ENCODE peak calls at places on chromosome 14, in eight cellular contexts. One of them, this sample, is unnamed. For H3K9me3, the result is how much of the 10 kb centered on the place peaks cover.

GRCh38 chr14:63499701-63500250 is 43.4 kb downstream of the PPP2R5E start:
- DNase-seq in astrocyte: peak
- DNase-seq in MM.1S: no peak
- DNase-seq in A549: no peak
- DNase-seq in PC-3: peak
- DNase-seq in K562: no peak
- DNase-seq in H1: no peak
- DNase-seq in endothelial cell of umbilical vein: no peak
- DNase-seq in this sample: no peak

GRCh38 chr14:68293404-68293803 is 473.8 kb downstream of the RAD51B start:
- DNase-seq in astrocyte: no peak
- DNase-seq in MM.1S: no peak
- DNase-seq in A549: no peak
- DNase-seq in PC-3: no peak
- DNase-seq in K562: no peak
- DNase-seq in H1: no peak
- DNase-seq in endothelial cell of umbilical vein: peak
- DNase-seq in this sample: no peak

GRCh38 chr14:71532790-71533189 is 399.4 kb upstream of the RGS6 start:
- DNase-seq in astrocyte: no peak
- DNase-seq in MM.1S: no peak
- DNase-seq in A549: no peak
- DNase-seq in PC-3: no peak
- DNase-seq in K562: no peak
- DNase-seq in H1: no peak
- DNase-seq in endothelial cell of umbilical vein: no peak
- DNase-seq in this sample: no peak

GRCh38 chr14:68247867-68248266 is 428.3 kb downstream of the RAD51B start:
- DNase-seq in astrocyte: no peak
- DNase-seq in MM.1S: no peak
- DNase-seq in A549: no peak
- DNase-seq in PC-3: no peak
- DNase-seq in K562: no peak
- DNase-seq in H1: no peak
- DNase-seq in endothelial cell of umbilical vein: no peak
- DNase-seq in this sample: no peak

GRCh38 chr14:52059614-52060013 is 9.2 kb downstream of the NID2 start:
- DNase-seq in astrocyte: peak
- DNase-seq in MM.1S: no peak
- DNase-seq in A549: no peak
- DNase-seq in PC-3: no peak
- DNase-seq in K562: no peak
- DNase-seq in H1: no peak
- DNase-seq in endothelial cell of umbilical vein: no peak
- DNase-seq in this sample: peak

GRCh38 chr14:24634158-24634557 is at the start of gene GZMB:
- DNase-seq in astrocyte: no peak
- DNase-seq in MM.1S: no peak
- DNase-seq in A549: no peak
- DNase-seq in PC-3: no peak
- DNase-seq in K562: no peak
- DNase-seq in H1: no peak
- DNase-seq in endothelial cell of umbilical vein: no peak
- DNase-seq in this sample: no peak

GRCh38 chr14:31858868-31859267 is 218.2 kb upstream of the ARHGAP5 start:
- DNase-seq in astrocyte: no peak
- DNase-seq in MM.1S: no peak
- DNase-seq in A549: no peak
- DNase-seq in PC-3: peak
- DNase-seq in K562: no peak
- DNase-seq in H1: no peak
- DNase-seq in endothelial cell of umbilical vein: no peak
- DNase-seq in this sample: no peak

GRCh38 chr14:33617154-33617553 is 333.7 kb downstream of the EGLN3 start:
- DNase-seq in astrocyte: peak
- DNase-seq in MM.1S: no peak
- DNase-seq in A549: no peak
- DNase-seq in PC-3: peak
- DNase-seq in K562: no peak
- DNase-seq in H1: no peak
- DNase-seq in endothelial cell of umbilical vein: no peak
- DNase-seq in this sample: no peak

GRCh38 chr14:50047274-50047676 is 69.1 kb downstream of the VCPKMT start:
- DNase-seq in astrocyte: no peak
- DNase-seq in MM.1S: no peak
- DNase-seq in A549: no peak
- DNase-seq in PC-3: peak
- DNase-seq in K562: no peak
- DNase-seq in H1: no peak
- DNase-seq in endothelial cell of umbilical vein: peak
- DNase-seq in this sample: no peak

GRCh38 chr14:98167702-98168101 is 1104.3 kb downstream of the BCL11B start:
- DNase-seq in astrocyte: no peak
- DNase-seq in MM.1S: peak
- DNase-seq in A549: no peak
- DNase-seq in PC-3: no peak
- DNase-seq in K562: no peak
- DNase-seq in H1: no peak
- DNase-seq in endothelial cell of umbilical vein: no peak
- DNase-seq in this sample: no peak

GRCh38 chr14:50714452-50715073 is 46.5 kb upstream of the SAV1 start:
- DNase-seq in astrocyte: peak
- DNase-seq in MM.1S: peak
- DNase-seq in A549: no peak
- DNase-seq in PC-3: peak
- DNase-seq in K562: peak
- DNase-seq in H1: no peak
- DNase-seq in endothelial cell of umbilical vein: peak
- DNase-seq in this sample: no peak

GRCh38 chr14:95609398-95609990 is 74.6 kb downstream of the GLRX5 start:
- DNase-seq in astrocyte: no peak
- DNase-seq in MM.1S: peak
- DNase-seq in A549: no peak
- DNase-seq in PC-3: peak
- DNase-seq in K562: peak
- DNase-seq in H1: peak
- DNase-seq in endothelial cell of umbilical vein: peak
- DNase-seq in this sample: peak

GRCh38 chr14:101350021-101350420 is 211.3 kb upstream of the DIO3 start:
- DNase-seq in astrocyte: no peak
- DNase-seq in MM.1S: no peak
- DNase-seq in A549: no peak
- DNase-seq in PC-3: no peak
- DNase-seq in K562: no peak
- DNase-seq in H1: no peak
- DNase-seq in endothelial cell of umbilical vein: no peak
- DNase-seq in this sample: no peak

GRCh38 chr14:58796636-58797429 is 159.1 kb downstream of the DACT1 start:
- DNase-seq in astrocyte: no peak
- DNase-seq in MM.1S: peak
- DNase-seq in A549: no peak
- DNase-seq in PC-3: peak
- DNase-seq in K562: no peak
- DNase-seq in H1: no peak
- DNase-seq in endothelial cell of umbilical vein: no peak
- DNase-seq in this sample: no peak

GRCh38 chr14:54086780-54087179 is 130.2 kb upstream of the BMP4 start:
- DNase-seq in astrocyte: peak
- DNase-seq in MM.1S: no peak
- DNase-seq in A549: no peak
- DNase-seq in PC-3: no peak
- DNase-seq in K562: no peak
- DNase-seq in H1: no peak
- DNase-seq in endothelial cell of umbilical vein: no peak
- DNase-seq in this sample: no peak

GRCh38 chr14:102362084-102362483 is 606 bp downstream of the CINP start:
- DNase-seq in astrocyte: peak
- DNase-seq in MM.1S: no peak
- DNase-seq in A549: peak
- DNase-seq in PC-3: peak
- DNase-seq in K562: no peak
- DNase-seq in H1: no peak
- DNase-seq in endothelial cell of umbilical vein: no peak
- DNase-seq in this sample: peak

GRCh38 chr14:70754989-70755388 is 54.3 kb downstream of the MAP3K9 start:
- DNase-seq in astrocyte: peak
- DNase-seq in MM.1S: no peak
- DNase-seq in A549: no peak
- DNase-seq in PC-3: peak
- DNase-seq in K562: no peak
- DNase-seq in H1: no peak
- DNase-seq in endothelial cell of umbilical vein: no peak
- DNase-seq in this sample: no peak

GRCh38 chr14:93337143-93337753 is 4.4 kb upstream of the BTBD7 start:
- DNase-seq in astrocyte: no peak
- DNase-seq in MM.1S: peak
- DNase-seq in A549: no peak
- DNase-seq in PC-3: no peak
- DNase-seq in K562: no peak
- DNase-seq in H1: no peak
- DNase-seq in endothelial cell of umbilical vein: no peak
- DNase-seq in this sample: no peak

GRCh38 chr14:104321151-104322130 is 183.1 kb downstream of the KIF26A start:
- DNase-seq in astrocyte: no peak
- DNase-seq in MM.1S: no peak
- DNase-seq in A549: no peak
- DNase-seq in PC-3: no peak
- DNase-seq in K562: no peak
- DNase-seq in H1: peak
- DNase-seq in endothelial cell of umbilical vein: no peak
- DNase-seq in this sample: peak

GRCh38 chr14:104319489-104320241 is 181.3 kb downstream of the KIF26A start:
- DNase-seq in astrocyte: no peak
- DNase-seq in MM.1S: no peak
- DNase-seq in A549: no peak
- DNase-seq in PC-3: no peak
- DNase-seq in K562: no peak
- DNase-seq in H1: peak
- DNase-seq in endothelial cell of umbilical vein: no peak
- DNase-seq in this sample: peak

GRCh38 chr14:104320611-104321086 is 182.3 kb downstream of the KIF26A start:
- DNase-seq in astrocyte: no peak
- DNase-seq in MM.1S: no peak
- DNase-seq in A549: no peak
- DNase-seq in PC-3: no peak
- DNase-seq in K562: no peak
- DNase-seq in H1: peak
- DNase-seq in endothelial cell of umbilical vein: no peak
- DNase-seq in this sample: peak

GRCh38 chr14:104323551-104324175 is 185.3 kb downstream of the KIF26A start:
- DNase-seq in astrocyte: no peak
- DNase-seq in MM.1S: no peak
- DNase-seq in A549: no peak
- DNase-seq in PC-3: no peak
- DNase-seq in K562: no peak
- DNase-seq in H1: no peak
- DNase-seq in endothelial cell of umbilical vein: no peak
- DNase-seq in this sample: peak

DNA sequence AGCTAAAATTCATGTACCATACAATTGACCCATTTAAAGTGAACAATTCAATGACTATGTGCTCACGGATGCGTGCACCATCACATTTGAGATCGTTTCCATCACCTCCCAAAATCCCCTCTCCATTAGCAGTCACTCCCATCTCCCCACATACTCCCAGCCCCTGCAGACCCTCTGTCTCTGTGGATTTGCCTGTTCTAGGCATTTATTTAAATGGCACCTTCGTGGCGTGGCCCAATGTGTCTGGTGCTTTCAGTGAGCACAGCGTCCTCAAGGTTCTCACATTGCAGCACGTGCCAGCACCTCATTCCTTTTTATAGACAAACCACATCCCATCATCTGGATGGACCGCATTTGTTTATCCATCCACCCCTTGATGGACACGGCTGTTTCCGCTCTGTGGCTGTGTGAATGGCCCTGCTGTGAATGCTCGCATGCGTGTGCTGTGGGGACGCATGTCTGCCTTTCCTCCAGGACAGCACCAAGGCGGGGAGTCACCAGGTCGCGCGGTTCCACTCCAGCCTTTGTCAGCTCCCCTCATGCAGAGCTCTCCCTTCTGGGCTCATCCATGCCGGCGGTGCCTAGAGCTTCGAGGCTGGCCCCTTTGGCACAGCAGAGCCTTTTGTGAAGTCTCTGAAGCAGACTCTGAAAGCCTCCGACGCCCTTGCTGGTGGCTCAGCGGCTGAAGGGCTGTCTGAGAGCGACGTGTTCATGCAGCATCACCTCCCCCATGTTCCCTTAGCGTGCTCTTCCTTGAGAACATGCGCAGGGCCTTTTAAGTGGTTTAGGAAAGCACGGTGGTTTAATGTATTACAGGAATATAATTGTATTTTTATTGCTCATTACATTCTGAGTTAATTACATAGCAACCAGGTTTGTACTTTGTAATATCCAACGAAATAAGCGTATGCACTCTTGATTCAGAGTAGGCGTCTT is 184.4 kb downstream of the KIF26A start:
- DNase-seq in astrocyte: no peak
- DNase-seq in MM.1S: no peak
- DNase-seq in A549: no peak
- DNase-seq in PC-3: no peak
- DNase-seq in K562: no peak
- DNase-seq in H1: no peak
- DNase-seq in endothelial cell of umbilical vein: no peak
- DNase-seq in this sample: peak
- H3K9me3 ChIP-seq in astrocyte: under half
- H3K9me3 ChIP-seq in MM.1S: under half
- H3K9me3 ChIP-seq in A549: under half
- H3K9me3 ChIP-seq in PC-3: under half
- H3K9me3 ChIP-seq in K562: under half
- H3K9me3 ChIP-seq in H1: under half
- H3K9me3 ChIP-seq in endothelial cell of umbilical vein: under half
- H3K9me3 ChIP-seq in this sample: under half

GRCh38 chr14:88552859-88553258 is 1.9 kb downstream of the PTPN21 start:
- DNase-seq in astrocyte: no peak
- DNase-seq in MM.1S: no peak
- DNase-seq in A549: no peak
- DNase-seq in PC-3: no peak
- DNase-seq in K562: no peak
- DNase-seq in H1: no peak
- DNase-seq in endothelial cell of umbilical vein: no peak
- DNase-seq in this sample: no peak
- H3K4me2 ChIP-seq in astrocyte: peak
- H3K4me2 ChIP-seq in MM.1S: no peak
- H3K4me2 ChIP-seq in A549: peak
- H3K4me2 ChIP-seq in PC-3: peak
- H3K4me2 ChIP-seq in K562: no peak
- H3K4me2 ChIP-seq in H1: peak
- H3K4me2 ChIP-seq in endothelial cell of umbilical vein: peak
- H3K4me2 ChIP-seq in this sample: peak

GRCh38 chr14:105836730-105837129 is 310.3 kb downstream of the TMEM121 start:
- DNase-seq in astrocyte: no peak
- DNase-seq in MM.1S: no peak
- DNase-seq in A549: no peak
- DNase-seq in PC-3: no peak
- DNase-seq in K562: no peak
- DNase-seq in H1: no peak
- DNase-seq in endothelial cell of umbilical vein: no peak
- DNase-seq in this sample: no peak
- H3K9me3 ChIP-seq in astrocyte: under half
- H3K9me3 ChIP-seq in MM.1S: under half
- H3K9me3 ChIP-seq in A549: under half
- H3K9me3 ChIP-seq in PC-3: under half
- H3K9me3 ChIP-seq in K562: under half
- H3K9me3 ChIP-seq in H1: half or more
- H3K9me3 ChIP-seq in endothelial cell of umbilical vein: under half
- H3K9me3 ChIP-seq in this sample: under half

GRCh38 chr14:90986510-90986909 is 73.9 kb downstream of the RPS6KA5 start:
- DNase-seq in astrocyte: no peak
- DNase-seq in MM.1S: peak
- DNase-seq in A549: no peak
- DNase-seq in PC-3: peak
- DNase-seq in K562: no peak
- DNase-seq in H1: no peak
- DNase-seq in endothelial cell of umbilical vein: no peak
- DNase-seq in this sample: no peak
- H3K4me2 ChIP-seq in astrocyte: no peak
- H3K4me2 ChIP-seq in MM.1S: peak
- H3K4me2 ChIP-seq in A549: no peak
- H3K4me2 ChIP-seq in PC-3: peak
- H3K4me2 ChIP-seq in K562: no peak
- H3K4me2 ChIP-seq in H1: no peak
- H3K4me2 ChIP-seq in endothelial cell of umbilical vein: no peak
- H3K4me2 ChIP-seq in this sample: no peak